ENCODE peak calls at places on chromosomes 5 and 9, in eight cellular contexts. G is CD8-positive, alpha-beta memory T cell; R is AG09309; N is CD8-positive, alpha-beta T cell; F is fibroblast of lung; Q is pancreas; Y is Panc1; W is heart right ventricle. O is an unnamed sample.

GRCh38 chr5:93583799-93584530 is 943 bp downstream of the NR2F1 start:
- DNase-seq in G (no peak), R (no peak), N (no peak), F (peak), Q (peak), Y (no peak), W (peak), O (peak)

GRCh38 chr5:179411161-179411841 is 66.0 kb upstream of the ADAMTS2 start:
- DNase-seq in G (no peak), R (no peak), N (no peak), F (no peak), Q (no peak), Y (no peak), W (no peak), O (no peak)

GRCh38 chr5:36028816-36029465 is 37.7 kb downstream of the UGT3A2 start:
- DNase-seq in G (no peak), R (no peak), N (no peak), F (no peak), Q (no peak), Y (no peak), W (no peak), O (no peak)

GRCh38 chr5:143606043-143606752 is 202.7 kb upstream of the NR3C1 start:
- DNase-seq in G (no peak), R (no peak), N (no peak), F (no peak), Q (no peak), Y (no peak), W (no peak), O (no peak)

GRCh38 chr5:149325166-149325735 is 20.0 kb upstream of the GRPEL2 start:
- DNase-seq in G (no peak), R (no peak), N (no peak), F (peak), Q (no peak), Y (no peak), W (no peak), O (no peak)

GRCh38 chr5:22058620-22059019 is 794.5 kb downstream of the CDH12 start:
- DNase-seq in G (no peak), R (no peak), N (no peak), F (no peak), Q (no peak), Y (no peak), W (no peak), O (no peak)

GRCh38 chr5:31225118-31225517 is 31.6 kb downstream of the CDH6 start:
- DNase-seq in G (no peak), R (no peak), N (no peak), F (peak), Q (no peak), Y (no peak), W (no peak), O (no peak)

GRCh38 chr5:95114305-95114704 is 170.6 kb downstream of the MCTP1 start:
- DNase-seq in G (no peak), R (no peak), N (no peak), F (no peak), Q (no peak), Y (no peak), W (no peak), O (no peak)

GRCh38 chr5:142727736-142728047 is 41.8 kb upstream of the FGF1 start:
- DNase-seq in G (no peak), R (no peak), N (no peak), F (no peak), Q (no peak), Y (no peak), W (no peak), O (no peak)

GRCh38 chr9:70013598-70014196 is 30.0 kb upstream of the MAMDC2 start:
- DNase-seq in G (no peak), R (no peak), N (no peak), F (peak), Q (no peak), Y (no peak), W (no peak), O (peak)

GRCh38 chr5:176870110-176870591 is 29.0 kb downstream of the HK3 start:
- DNase-seq in G (no peak), R (no peak), N (no peak), F (peak), Q (peak), Y (no peak), W (no peak), O (no peak)

GRCh38 chr5:168885324-168886120 is 306.4 kb upstream of the PANK3 start:
- DNase-seq in G (no peak), R (no peak), N (no peak), F (no peak), Q (no peak), Y (no peak), W (peak), O (no peak)

GRCh38 chr9:102124465-102124864 is 386.0 kb upstream of the GRIN3A start:
- DNase-seq in G (no peak), R (no peak), N (no peak), F (no peak), Q (no peak), Y (no peak), W (peak), O (no peak)

GRCh38 chr9:117412006-117412715 is 2.7 kb downstream of the ASTN2 start:
- DNase-seq in G (no peak), R (no peak), N (no peak), F (no peak), Q (peak), Y (no peak), W (no peak), O (no peak)

GRCh38 chr9:81521892-81522291 is 167.5 kb downstream of the TLE1 start:
- DNase-seq in G (no peak), R (no peak), N (no peak), F (no peak), Q (no peak), Y (no peak), W (no peak), O (no peak)

GRCh38 chr9:28915256-28915930 is 1342.1 kb upstream of the C9orf72 start:
- DNase-seq in G (no peak), R (no peak), N (no peak), F (no peak), Q (no peak), Y (no peak), W (no peak), O (no peak)

GRCh38 chr5:6766558-6767191 is 53.4 kb downstream of the TENT4A start:
- DNase-seq in G (no peak), R (peak), N (peak), F (peak), Q (peak), Y (peak), W (peak), O (no peak)

GRCh38 chr5:170105643-170106611 is at the start of gene FOXI1:
- DNase-seq in G (no peak), R (no peak), N (no peak), F (no peak), Q (no peak), Y (no peak), W (no peak), O (no peak)

GRCh38 chr5:126139773-126140172 is 283.4 kb upstream of the GRAMD2B start:
- DNase-seq in G (no peak), R (no peak), N (no peak), F (peak), Q (no peak), Y (peak), W (no peak), O (no peak)

GRCh38 chr9:113574381-113575262 is 111.1 kb downstream of the RGS3 start:
- DNase-seq in G (peak), R (no peak), N (no peak), F (no peak), Q (peak), Y (no peak), W (no peak), O (no peak)

GRCh38 chr9:690517-691111 is 150.9 kb upstream of the DMRT1 start:
- DNase-seq in G (no peak), R (no peak), N (no peak), F (no peak), Q (no peak), Y (no peak), W (no peak), O (no peak)

GRCh38 chr9:691825-692363 is 149.6 kb upstream of the DMRT1 start:
- DNase-seq in G (no peak), R (no peak), N (no peak), F (no peak), Q (no peak), Y (no peak), W (no peak), O (no peak)

GRCh38 chr9:693460-694390 is 147.8 kb upstream of the DMRT1 start:
- DNase-seq in G (no peak), R (peak), N (no peak), F (peak), Q (no peak), Y (no peak), W (no peak), O (peak)

GRCh38 chr9:694499-695154 is 146.9 kb upstream of the DMRT1 start:
- DNase-seq in G (no peak), R (peak), N (no peak), F (peak), Q (no peak), Y (no peak), W (peak), O (no peak)

GRCh38 chr9:692636-693459 is 148.6 kb upstream of the DMRT1 start:
- DNase-seq in G (no peak), R (no peak), N (no peak), F (no peak), Q (no peak), Y (no peak), W (no peak), O (no peak)
- H3K4me3 ChIP-seq in G (no peak), R (no peak), N (no peak), F (peak), Q (no peak), Y (no peak), W (peak), O (peak)

GRCh38 chr9:85521331-85522197 is 220.2 kb downstream of the AGTPBP1 start:
- DNase-seq in G (no peak), R (no peak), N (no peak), F (no peak), Q (no peak), Y (no peak), W (peak), O (no peak)
- H3K4me3 ChIP-seq in G (no peak), R (no peak), N (no peak), F (no peak), Q (no peak), Y (no peak), W (no peak), O (no peak)

GRCh38 chr9:137786511-137786920 is 91.1 kb upstream of the CACNA1B start:
- DNase-seq in G (no peak), R (no peak), N (no peak), F (no peak), Q (no peak), Y (no peak), W (no peak), O (no peak)
- H3K4me3 ChIP-seq in G (no peak), R (no peak), N (no peak), F (no peak), Q (no peak), Y (no peak), W (no peak), O (no peak)

GRCh38 chr5:151156732-151157402 is 712 bp downstream of the ANXA6 start:
- DNase-seq in G (no peak), R (no peak), N (peak), F (peak), Q (no peak), Y (no peak), W (no peak), O (no peak)

GRCh38 chr5:151158287-151158661 is 695 bp upstream of the ANXA6 start:
- DNase-seq in G (no peak), R (no peak), N (no peak), F (no peak), Q (no peak), Y (no peak), W (no peak), O (peak)

GRCh38 chr5:151162794-151163193 is 5.2 kb upstream of the ANXA6 start:
- DNase-seq in G (no peak), R (no peak), N (no peak), F (peak), Q (no peak), Y (no peak), W (no peak), O (peak)

GRCh38 chr5:151157426-151158286 is at the start of gene ANXA6:
- DNase-seq in G (peak), R (peak), N (peak), F (peak), Q (peak), Y (no peak), W (peak), O (peak)

DNA sequence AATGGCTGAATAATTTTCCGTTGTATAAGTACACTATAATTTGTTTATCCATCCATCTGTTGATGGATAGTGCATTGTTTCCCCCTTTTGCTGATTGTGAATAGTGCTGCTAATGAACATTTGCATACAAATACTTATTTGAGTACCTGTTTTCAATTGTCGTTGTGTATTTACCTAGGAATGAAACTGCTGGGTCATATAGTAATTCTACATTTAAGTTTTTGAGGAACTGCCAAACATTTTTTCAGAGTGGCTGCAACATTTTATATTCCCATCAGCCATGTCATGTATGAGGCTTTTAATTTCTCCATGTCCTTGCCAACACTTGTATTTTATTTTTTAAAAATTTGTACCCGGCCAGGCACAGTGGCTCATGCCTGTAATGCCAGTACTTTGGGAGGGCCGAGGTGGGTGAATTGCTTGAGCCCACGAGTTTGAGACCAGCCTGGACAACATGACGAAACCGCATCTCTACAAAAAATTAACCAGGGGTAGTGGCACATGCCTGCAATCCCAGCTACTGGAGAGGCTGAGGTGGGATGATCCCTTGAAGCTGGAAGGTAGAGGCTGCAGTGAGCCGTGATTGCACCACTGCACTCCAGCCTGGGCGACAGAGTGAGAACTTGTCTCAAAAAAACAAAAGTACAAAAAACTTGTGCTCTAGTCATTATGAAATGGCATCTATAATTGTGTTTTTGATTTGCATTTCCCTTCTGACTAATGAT is 2.2 kb upstream of the ANXA6 start:
- DNase-seq in G (no peak), R (no peak), N (no peak), F (no peak), Q (no peak), Y (no peak), W (no peak), O (no peak)
- H3K4me3 ChIP-seq in G (no peak), R (no peak), N (no peak), F (no peak), Q (no peak), Y (no peak), W (no peak), O (no peak)

DNA sequence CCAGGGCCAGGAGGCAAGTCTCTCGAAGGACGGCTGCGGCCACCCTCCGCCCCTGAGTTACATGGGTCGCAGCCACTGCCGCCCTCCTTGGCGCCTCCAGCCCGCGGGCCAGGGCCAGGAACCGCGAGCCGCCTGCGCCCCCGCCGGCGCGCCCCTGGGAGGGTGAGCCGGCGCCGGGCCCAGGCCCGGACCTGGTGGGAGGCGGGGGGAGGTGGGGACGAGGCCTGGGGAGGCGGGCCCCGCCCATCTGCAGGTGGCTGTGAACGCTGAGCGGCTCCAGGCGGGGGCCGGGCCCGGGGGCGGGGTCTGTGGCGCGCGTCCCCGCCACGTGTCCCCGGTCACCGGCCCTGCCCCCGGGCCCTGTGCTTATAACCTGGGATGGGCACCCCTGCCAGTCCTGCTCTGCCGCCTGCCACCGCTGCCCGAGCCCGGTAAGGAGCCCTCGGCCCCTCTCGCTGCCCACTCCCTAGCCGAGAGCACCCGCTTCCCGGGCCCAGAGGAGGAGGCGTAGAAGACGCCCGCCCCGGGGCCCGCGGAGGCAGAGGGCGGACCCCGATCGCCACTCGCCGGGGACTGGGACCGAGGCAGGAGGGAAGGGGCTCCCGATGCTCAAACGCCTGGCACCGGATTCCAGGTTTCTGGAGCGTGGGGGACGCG is at the start of gene ASS1:
- DNase-seq in G (no peak), R (no peak), N (peak), F (peak), Q (peak), Y (no peak), W (peak), O (peak)
- H3K4me3 ChIP-seq in G (no peak), R (peak), N (peak), F (peak), Q (peak), Y (peak), W (peak), O (peak)

DNA sequence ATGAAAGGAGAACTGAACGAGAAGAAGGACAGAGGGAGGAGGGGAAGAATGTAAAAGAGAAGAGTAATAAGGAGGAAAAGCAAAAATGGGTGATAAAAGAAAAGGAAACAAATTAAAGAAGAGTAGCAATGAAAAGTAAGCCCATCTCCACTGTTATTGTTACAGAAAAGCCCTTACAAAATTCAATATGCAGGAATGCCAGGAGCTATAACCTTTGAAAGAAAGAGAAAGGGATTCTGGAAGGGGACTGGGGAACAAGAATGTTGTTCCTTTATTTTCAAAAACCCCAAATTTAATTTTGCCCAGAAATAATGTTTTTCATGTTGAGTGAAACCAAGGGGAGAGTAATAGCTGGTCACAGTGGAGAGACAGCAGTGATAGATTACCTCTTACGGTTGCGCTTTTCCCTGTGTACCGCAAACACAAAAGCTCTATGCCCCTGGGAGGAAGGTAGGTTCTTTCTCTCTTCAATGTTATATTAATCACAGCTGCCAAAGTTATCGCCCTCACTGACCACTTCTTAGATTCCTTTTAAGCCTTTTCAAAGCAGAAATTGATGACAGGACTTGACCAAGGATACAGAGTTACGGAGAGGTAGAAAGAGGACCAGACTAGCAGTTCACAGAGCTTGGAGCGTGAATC is 86.6 kb downstream of the BRINP1 start:
- DNase-seq in G (no peak), R (no peak), N (no peak), F (no peak), Q (no peak), Y (no peak), W (no peak), O (no peak)
- H3K4me3 ChIP-seq in G (no peak), R (no peak), N (no peak), F (no peak), Q (no peak), Y (no peak), W (no peak), O (no peak)

GRCh38 chr5:39759696-39760095 is 334.9 kb upstream of the DAB2 start:
- DNase-seq in G (no peak), R (no peak), N (no peak), F (peak), Q (no peak), Y (no peak), W (no peak), O (no peak)

GRCh38 chr5:39758426-39758825 is 333.6 kb upstream of the DAB2 start:
- DNase-seq in G (no peak), R (no peak), N (no peak), F (no peak), Q (no peak), Y (no peak), W (no peak), O (no peak)

GRCh38 chr5:39761199-39761580 is 336.4 kb upstream of the DAB2 start:
- DNase-seq in G (no peak), R (no peak), N (no peak), F (no peak), Q (no peak), Y (no peak), W (no peak), O (no peak)

GRCh38 chr5:39762761-39763160 is 338.0 kb upstream of the DAB2 start:
- DNase-seq in G (no peak), R (no peak), N (no peak), F (no peak), Q (no peak), Y (no peak), W (no peak), O (no peak)

DNA sequence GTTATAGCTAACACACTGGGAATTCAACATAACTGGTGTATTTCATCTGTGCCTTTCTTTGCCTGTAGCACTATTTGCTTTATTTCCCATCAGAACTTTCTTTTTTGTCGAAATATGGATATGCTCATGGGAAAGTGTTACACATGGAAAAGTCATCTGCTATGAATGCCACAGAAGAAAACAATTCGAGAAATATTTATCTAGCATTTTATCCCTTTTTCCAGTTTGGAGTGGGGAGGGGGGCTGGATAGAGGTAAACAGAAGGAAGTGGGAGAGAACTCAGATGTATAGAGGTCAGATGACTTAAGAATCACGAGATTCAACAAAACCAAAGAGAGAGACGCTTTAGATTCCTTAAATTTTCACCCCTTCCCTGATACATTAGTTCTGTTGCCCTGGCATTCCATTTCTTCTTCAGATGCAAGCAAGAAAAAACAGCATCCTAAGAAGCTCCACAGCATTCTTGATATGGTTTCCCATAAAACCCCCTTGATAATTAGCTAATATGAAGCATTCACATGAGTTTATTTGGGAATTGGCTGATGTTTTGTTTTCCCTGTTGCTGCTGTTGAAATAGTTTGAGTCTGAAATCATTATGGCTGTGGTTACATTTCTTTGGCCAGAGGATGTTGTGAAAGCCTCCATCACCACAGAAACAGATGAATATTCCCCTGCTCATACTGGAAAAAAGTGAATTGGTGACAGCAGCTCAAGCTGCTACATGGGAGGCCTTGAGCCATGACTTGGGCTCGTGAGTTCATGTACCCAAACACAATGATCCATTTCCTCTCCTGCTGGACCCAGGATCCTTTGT is 335.8 kb upstream of the DAB2 start:
- DNase-seq in G (no peak), R (peak), N (no peak), F (peak), Q (no peak), Y (peak), W (no peak), O (no peak)
- H3K4me3 ChIP-seq in G (no peak), R (no peak), N (no peak), F (no peak), Q (no peak), Y (no peak), W (no peak), O (no peak)